ENCODE peak calls at places on chromosomes 7 and 10, in ten cellular contexts. One of them, this sample, is unnamed.

GRCh38 chr7:90931996-90932912 is 332.0 kb upstream of the FZD1 start:
- DNase-seq in breast epithelium: no peak
- DNase-seq in fibroblast of pulmonary artery: no peak
- DNase-seq in body of pancreas: no peak
- DNase-seq in hepatocyte: no peak
- DNase-seq in A549: no peak
- DNase-seq in lower lobe of right lung: no peak
- DNase-seq in tibial nerve: no peak
- DNase-seq in H1: no peak
- DNase-seq in coronary artery: no peak
- DNase-seq in this sample: no peak

GRCh38 chr7:47358944-47359588 is 222.8 kb downstream of the TNS3 start:
- DNase-seq in breast epithelium: no peak
- DNase-seq in fibroblast of pulmonary artery: no peak
- DNase-seq in body of pancreas: no peak
- DNase-seq in hepatocyte: no peak
- DNase-seq in A549: no peak
- DNase-seq in lower lobe of right lung: no peak
- DNase-seq in tibial nerve: no peak
- DNase-seq in H1: no peak
- DNase-seq in coronary artery: no peak
- DNase-seq in this sample: no peak

GRCh38 chr10:128843972-128844371 is 623.1 kb upstream of the MGMT start:
- DNase-seq in breast epithelium: no peak
- DNase-seq in fibroblast of pulmonary artery: no peak
- DNase-seq in body of pancreas: no peak
- DNase-seq in hepatocyte: no peak
- DNase-seq in A549: no peak
- DNase-seq in lower lobe of right lung: no peak
- DNase-seq in tibial nerve: no peak
- DNase-seq in H1: no peak
- DNase-seq in coronary artery: no peak
- DNase-seq in this sample: no peak

GRCh38 chr10:88163572-88163971 is 300.1 kb downstream of the PTEN start:
- DNase-seq in breast epithelium: no peak
- DNase-seq in fibroblast of pulmonary artery: no peak
- DNase-seq in body of pancreas: no peak
- DNase-seq in hepatocyte: no peak
- DNase-seq in A549: no peak
- DNase-seq in lower lobe of right lung: no peak
- DNase-seq in tibial nerve: no peak
- DNase-seq in H1: no peak
- DNase-seq in coronary artery: no peak
- DNase-seq in this sample: no peak

GRCh38 chr10:62561151-62561550 is 187.0 kb downstream of the ZNF365 start:
- DNase-seq in breast epithelium: no peak
- DNase-seq in fibroblast of pulmonary artery: no peak
- DNase-seq in body of pancreas: no peak
- DNase-seq in hepatocyte: no peak
- DNase-seq in A549: no peak
- DNase-seq in lower lobe of right lung: no peak
- DNase-seq in tibial nerve: no peak
- DNase-seq in H1: no peak
- DNase-seq in coronary artery: no peak
- DNase-seq in this sample: peak; percentile 41

GRCh38 chr10:127973810-127974311 is 67.0 kb downstream of the PTPRE start:
- DNase-seq in breast epithelium: no peak
- DNase-seq in fibroblast of pulmonary artery: no peak
- DNase-seq in body of pancreas: no peak
- DNase-seq in hepatocyte: no peak
- DNase-seq in A549: no peak
- DNase-seq in lower lobe of right lung: no peak
- DNase-seq in tibial nerve: no peak
- DNase-seq in H1: peak; percentile 36
- DNase-seq in coronary artery: peak; percentile 55
- DNase-seq in this sample: no peak

GRCh38 chr10:61904711-61905445 is 3.4 kb downstream of the ARID5B start:
- DNase-seq in breast epithelium: peak; percentile 31
- DNase-seq in fibroblast of pulmonary artery: peak; percentile 81
- DNase-seq in body of pancreas: peak; percentile 48
- DNase-seq in hepatocyte: peak; percentile 79
- DNase-seq in A549: peak; percentile 47
- DNase-seq in lower lobe of right lung: no peak
- DNase-seq in tibial nerve: no peak
- DNase-seq in H1: no peak
- DNase-seq in coronary artery: no peak
- DNase-seq in this sample: peak; percentile 97

GRCh38 chr10:44017483-44018145 is 367.3 kb downstream of the CXCL12 start:
- DNase-seq in breast epithelium: no peak
- DNase-seq in fibroblast of pulmonary artery: no peak
- DNase-seq in body of pancreas: no peak
- DNase-seq in hepatocyte: no peak
- DNase-seq in A549: no peak
- DNase-seq in lower lobe of right lung: no peak
- DNase-seq in tibial nerve: no peak
- DNase-seq in H1: no peak
- DNase-seq in coronary artery: no peak
- DNase-seq in this sample: no peak

GRCh38 chr10:124323145-124323725 is 95.5 kb downstream of the OAT start:
- DNase-seq in breast epithelium: no peak
- DNase-seq in fibroblast of pulmonary artery: no peak
- DNase-seq in body of pancreas: no peak
- DNase-seq in hepatocyte: no peak
- DNase-seq in A549: peak; percentile 35
- DNase-seq in lower lobe of right lung: no peak
- DNase-seq in tibial nerve: no peak
- DNase-seq in H1: no peak
- DNase-seq in coronary artery: peak; percentile 38
- DNase-seq in this sample: peak; percentile 50

GRCh38 chr7:77565917-77566316 is 28.8 kb downstream of the PTPN12 start:
- DNase-seq in breast epithelium: no peak
- DNase-seq in fibroblast of pulmonary artery: peak; percentile 76
- DNase-seq in body of pancreas: no peak
- DNase-seq in hepatocyte: no peak
- DNase-seq in A549: no peak
- DNase-seq in lower lobe of right lung: no peak
- DNase-seq in tibial nerve: no peak
- DNase-seq in H1: no peak
- DNase-seq in coronary artery: no peak
- DNase-seq in this sample: peak; percentile 79

GRCh38 chr7:205117-206010 is 13.0 kb downstream of the FAM20C start:
- DNase-seq in breast epithelium: no peak
- DNase-seq in fibroblast of pulmonary artery: no peak
- DNase-seq in body of pancreas: no peak
- DNase-seq in hepatocyte: no peak
- DNase-seq in A549: peak; percentile 33
- DNase-seq in lower lobe of right lung: no peak
- DNase-seq in tibial nerve: no peak
- DNase-seq in H1: no peak
- DNase-seq in coronary artery: no peak
- DNase-seq in this sample: no peak

GRCh38 chr10:77501152-77501845 is 136.3 kb downstream of the KCNMA1 start:
- DNase-seq in breast epithelium: no peak
- DNase-seq in fibroblast of pulmonary artery: peak; percentile 77
- DNase-seq in body of pancreas: no peak
- DNase-seq in hepatocyte: peak; percentile 62
- DNase-seq in A549: peak; percentile 68
- DNase-seq in lower lobe of right lung: no peak
- DNase-seq in tibial nerve: no peak
- DNase-seq in H1: no peak
- DNase-seq in coronary artery: no peak
- DNase-seq in this sample: peak; percentile 77

DNA sequence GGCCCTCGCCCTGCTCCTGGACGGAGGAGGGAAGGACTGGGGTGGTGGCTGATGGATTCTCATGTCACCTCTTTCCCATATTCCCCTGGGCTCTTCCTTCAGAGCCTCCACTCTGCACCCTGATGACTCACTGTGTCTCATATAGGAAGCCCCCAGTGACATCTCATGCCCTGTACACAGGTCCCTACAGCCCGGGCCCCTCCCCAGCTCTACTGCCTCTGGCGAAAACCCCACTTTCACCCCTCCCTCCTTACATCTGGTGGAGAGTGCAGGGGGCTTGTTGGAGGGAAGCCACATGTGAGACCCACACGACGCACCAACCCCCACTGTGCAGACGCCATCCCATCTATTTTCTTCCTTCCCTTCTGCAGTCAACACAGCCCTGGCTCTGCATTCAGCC is 72.8 kb upstream of the ZNF479 start:
- DNase-seq in breast epithelium: no peak
- DNase-seq in fibroblast of pulmonary artery: no peak
- DNase-seq in body of pancreas: no peak
- DNase-seq in hepatocyte: no peak
- DNase-seq in A549: no peak
- DNase-seq in lower lobe of right lung: peak; percentile 14
- DNase-seq in tibial nerve: no peak
- DNase-seq in H1: no peak
- DNase-seq in coronary artery: no peak
- DNase-seq in this sample: no peak
- H3K4me3 ChIP-seq in breast epithelium: no peak overlapping the region
- H3K4me3 ChIP-seq in fibroblast of pulmonary artery: no peak overlapping the region
- H3K4me3 ChIP-seq in body of pancreas: no peak overlapping the region
- H3K4me3 ChIP-seq in hepatocyte: no peak overlapping the region
- H3K4me3 ChIP-seq in A549: no peak overlapping the region
- H3K4me3 ChIP-seq in lower lobe of right lung: no peak overlapping the region
- H3K4me3 ChIP-seq in tibial nerve: no peak overlapping the region
- H3K4me3 ChIP-seq in H1: no peak overlapping the region
- H3K4me3 ChIP-seq in coronary artery: no peak overlapping the region
- H3K4me3 ChIP-seq in this sample: no peak overlapping the region

DNA sequence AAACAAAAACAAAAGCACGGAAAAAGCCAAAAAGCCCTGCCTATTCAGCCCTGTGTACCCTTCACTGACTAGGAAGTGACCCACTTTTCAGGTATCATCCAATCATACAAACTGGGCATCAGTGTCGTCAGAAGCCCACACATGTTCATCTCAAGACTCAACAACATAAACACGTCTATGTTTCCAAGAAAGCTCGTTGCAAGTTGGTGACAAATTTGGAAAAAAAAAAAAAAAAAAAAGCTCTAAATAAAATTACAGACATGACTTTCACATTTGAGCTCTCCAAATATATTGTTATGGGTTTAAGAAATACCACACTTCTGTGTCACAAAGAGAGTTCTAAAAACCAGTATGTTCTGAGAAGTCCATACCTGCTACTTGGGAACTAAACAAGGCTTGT is 204.7 kb upstream of the KLF14 start:
- DNase-seq in breast epithelium: no peak
- DNase-seq in fibroblast of pulmonary artery: no peak
- DNase-seq in body of pancreas: no peak
- DNase-seq in hepatocyte: no peak
- DNase-seq in A549: no peak
- DNase-seq in lower lobe of right lung: no peak
- DNase-seq in tibial nerve: no peak
- DNase-seq in H1: no peak
- DNase-seq in coronary artery: no peak
- DNase-seq in this sample: no peak
- H3K4me3 ChIP-seq in breast epithelium: no peak overlapping the region
- H3K4me3 ChIP-seq in fibroblast of pulmonary artery: no peak overlapping the region
- H3K4me3 ChIP-seq in body of pancreas: no peak overlapping the region
- H3K4me3 ChIP-seq in hepatocyte: no peak overlapping the region
- H3K4me3 ChIP-seq in A549: peak overlapping the region; percentile 52
- H3K4me3 ChIP-seq in lower lobe of right lung: no peak overlapping the region
- H3K4me3 ChIP-seq in tibial nerve: peak overlapping the region; percentile 49
- H3K4me3 ChIP-seq in H1: no peak overlapping the region
- H3K4me3 ChIP-seq in coronary artery: no peak overlapping the region
- H3K4me3 ChIP-seq in this sample: no peak overlapping the region

DNA sequence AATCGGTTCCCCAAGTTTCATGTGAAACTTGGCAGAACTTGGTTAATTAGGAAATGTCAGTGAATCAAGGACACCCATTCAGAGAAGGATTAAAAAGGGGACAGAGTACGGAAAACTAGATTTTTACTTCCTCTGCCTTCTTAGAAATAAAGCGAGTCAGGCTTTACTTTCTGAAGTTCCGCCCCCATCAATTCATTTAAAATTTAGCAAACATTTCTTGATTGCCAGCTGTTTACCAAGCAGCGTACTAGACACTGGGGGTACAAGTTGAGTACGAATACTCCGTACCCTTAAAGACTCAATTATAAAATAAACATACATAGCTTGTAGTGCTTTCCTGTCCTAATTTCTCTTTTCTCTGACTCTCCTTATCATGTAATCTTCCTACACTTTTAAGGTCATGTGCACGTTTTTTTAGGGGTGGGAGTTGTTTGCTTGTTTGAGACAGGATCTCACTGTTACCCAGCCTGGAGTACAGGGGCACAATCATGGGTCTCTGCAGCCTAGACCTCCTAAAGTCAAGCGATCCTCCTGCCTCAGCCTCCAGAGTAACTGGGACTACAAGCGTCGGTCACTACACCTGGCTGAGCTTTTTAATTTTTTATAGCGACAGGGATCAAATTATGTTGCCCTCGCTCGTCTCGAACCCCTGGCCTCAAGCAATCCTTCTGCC is 704 bp upstream of the ABI1 start:
- DNase-seq in breast epithelium: no peak
- DNase-seq in fibroblast of pulmonary artery: no peak
- DNase-seq in body of pancreas: no peak
- DNase-seq in hepatocyte: no peak
- DNase-seq in A549: no peak
- DNase-seq in lower lobe of right lung: no peak
- DNase-seq in tibial nerve: no peak
- DNase-seq in H1: no peak
- DNase-seq in coronary artery: no peak
- DNase-seq in this sample: no peak
- H3K4me3 ChIP-seq in breast epithelium: peak overlapping the region; percentile 99
- H3K4me3 ChIP-seq in fibroblast of pulmonary artery: peak overlapping the region; percentile 41
- H3K4me3 ChIP-seq in body of pancreas: no peak overlapping the region
- H3K4me3 ChIP-seq in hepatocyte: no peak overlapping the region
- H3K4me3 ChIP-seq in A549: peak overlapping the region; percentile 31
- H3K4me3 ChIP-seq in lower lobe of right lung: peak overlapping the region; percentile 99
- H3K4me3 ChIP-seq in tibial nerve: peak overlapping the region; percentile 99
- H3K4me3 ChIP-seq in H1: no peak overlapping the region
- H3K4me3 ChIP-seq in coronary artery: peak overlapping the region; percentile 86
- H3K4me3 ChIP-seq in this sample: no peak overlapping the region

DNA sequence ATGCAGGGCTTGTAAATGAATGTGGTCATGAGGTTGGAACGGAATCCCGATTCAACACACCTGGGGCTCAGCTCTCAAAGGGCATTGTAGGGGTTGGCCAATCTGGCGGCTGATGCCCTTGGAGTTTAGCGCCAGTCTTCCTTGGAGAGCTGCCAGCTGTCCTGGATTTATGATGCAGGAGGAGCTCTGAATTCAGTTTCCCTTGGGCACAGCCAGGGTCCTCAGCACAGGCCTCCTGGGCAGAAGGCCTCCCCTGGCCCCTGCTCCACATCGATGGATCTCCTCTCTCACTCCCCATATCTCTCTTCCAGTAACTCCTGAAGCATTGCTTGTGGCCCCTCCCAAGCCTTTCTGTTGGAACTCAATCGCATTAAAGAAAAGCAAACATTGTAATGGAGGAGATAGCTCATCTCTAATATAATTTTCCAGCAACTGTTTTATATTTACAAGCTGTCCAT is 985 bp upstream of the CYTH3 start:
- DNase-seq in breast epithelium: no peak
- DNase-seq in fibroblast of pulmonary artery: no peak
- DNase-seq in body of pancreas: peak; percentile 53
- DNase-seq in hepatocyte: no peak
- DNase-seq in A549: no peak
- DNase-seq in lower lobe of right lung: no peak
- DNase-seq in tibial nerve: no peak
- DNase-seq in H1: no peak
- DNase-seq in coronary artery: no peak
- DNase-seq in this sample: no peak
- H3K4me3 ChIP-seq in breast epithelium: peak overlapping the region; percentile 98
- H3K4me3 ChIP-seq in fibroblast of pulmonary artery: no peak overlapping the region
- H3K4me3 ChIP-seq in body of pancreas: no peak overlapping the region
- H3K4me3 ChIP-seq in hepatocyte: no peak overlapping the region
- H3K4me3 ChIP-seq in A549: no peak overlapping the region
- H3K4me3 ChIP-seq in lower lobe of right lung: no peak overlapping the region
- H3K4me3 ChIP-seq in tibial nerve: no peak overlapping the region
- H3K4me3 ChIP-seq in H1: no peak overlapping the region
- H3K4me3 ChIP-seq in coronary artery: no peak overlapping the region
- H3K4me3 ChIP-seq in this sample: no peak overlapping the region

This sample was measured in epithelial cell of esophagus.